ENCODE peak calls at places on chromosomes 4 and X, in eight cellular contexts. One of them, this sample, is unnamed.

GRCh38 chr4:174461438-174462106 is 60.7 kb downstream of the HPGD start:
- DNase-seq in fibroblast of lung: peak
- DNase-seq in fibroblast of mammary gland: peak
- DNase-seq in tibial artery: no peak
- DNase-seq in bronchial epithelial cell: peak
- DNase-seq in choroid plexus epithelial cell: peak
- DNase-seq in HFF-Myc: no peak
- DNase-seq in BJ: no peak
- DNase-seq in this sample: no peak

GRCh38 chrX:133594156-133594555 is 178.9 kb upstream of the GPC4 start:
- DNase-seq in BJ: no peak
- DNase-seq in choroid plexus epithelial cell: no peak
- DNase-seq in HFF-Myc: no peak
- DNase-seq in fibroblast of mammary gland: peak
- DNase-seq in bronchial epithelial cell: peak
- DNase-seq in tibial artery: no peak
- DNase-seq in fibroblast of lung: peak
- DNase-seq in this sample: no peak

GRCh38 chr4:86015412-86016350 is 344.2 kb downstream of the MAPK10 start:
- DNase-seq in fibroblast of lung: peak
- DNase-seq in choroid plexus epithelial cell: no peak
- DNase-seq in tibial artery: no peak
- DNase-seq in BJ: no peak
- DNase-seq in fibroblast of mammary gland: peak
- DNase-seq in HFF-Myc: no peak
- DNase-seq in bronchial epithelial cell: no peak
- DNase-seq in this sample: no peak

GRCh38 chrX:41922694-41923171 is 621 bp downstream of the CASK start:
- DNase-seq in fibroblast of mammary gland: no peak
- DNase-seq in tibial artery: no peak
- DNase-seq in BJ: no peak
- DNase-seq in fibroblast of lung: peak
- DNase-seq in HFF-Myc: no peak
- DNase-seq in choroid plexus epithelial cell: peak
- DNase-seq in bronchial epithelial cell: no peak
- DNase-seq in this sample: no peak

GRCh38 chr4:21451032-21451431 is 497.5 kb downstream of the KCNIP4 start:
- DNase-seq in tibial artery: no peak
- DNase-seq in choroid plexus epithelial cell: peak
- DNase-seq in fibroblast of mammary gland: peak
- DNase-seq in bronchial epithelial cell: peak
- DNase-seq in fibroblast of lung: peak
- DNase-seq in BJ: no peak
- DNase-seq in HFF-Myc: peak
- DNase-seq in this sample: peak

GRCh38 chr4:172547724-172548123 is 620.9 kb upstream of the GALNT7 start:
- DNase-seq in fibroblast of mammary gland: no peak
- DNase-seq in choroid plexus epithelial cell: no peak
- DNase-seq in bronchial epithelial cell: no peak
- DNase-seq in tibial artery: no peak
- DNase-seq in BJ: no peak
- DNase-seq in HFF-Myc: no peak
- DNase-seq in fibroblast of lung: no peak
- DNase-seq in this sample: no peak

GRCh38 chr4:8705161-8706145 is 112.9 kb downstream of the CPZ start:
- DNase-seq in fibroblast of lung: no peak
- DNase-seq in choroid plexus epithelial cell: no peak
- DNase-seq in BJ: no peak
- DNase-seq in tibial artery: peak
- DNase-seq in fibroblast of mammary gland: no peak
- DNase-seq in bronchial epithelial cell: no peak
- DNase-seq in HFF-Myc: no peak
- DNase-seq in this sample: no peak

GRCh38 chr4:125390126-125390525 is 75.4 kb downstream of the FAT4 start:
- DNase-seq in tibial artery: no peak
- DNase-seq in bronchial epithelial cell: peak
- DNase-seq in fibroblast of lung: peak
- DNase-seq in fibroblast of mammary gland: peak
- DNase-seq in HFF-Myc: no peak
- DNase-seq in choroid plexus epithelial cell: peak
- DNase-seq in BJ: peak
- DNase-seq in this sample: peak

GRCh38 chrX:72201836-72202536 is 20.4 kb downstream of the PIN4 start:
- DNase-seq in fibroblast of mammary gland: peak
- DNase-seq in BJ: peak
- DNase-seq in HFF-Myc: peak
- DNase-seq in tibial artery: no peak
- DNase-seq in choroid plexus epithelial cell: peak
- DNase-seq in bronchial epithelial cell: peak
- DNase-seq in fibroblast of lung: peak
- DNase-seq in this sample: peak

GRCh38 chr4:137705171-137705783 is 173.0 kb upstream of the PCDH18 start:
- DNase-seq in BJ: peak
- DNase-seq in HFF-Myc: peak
- DNase-seq in fibroblast of mammary gland: peak
- DNase-seq in bronchial epithelial cell: peak
- DNase-seq in fibroblast of lung: peak
- DNase-seq in tibial artery: peak
- DNase-seq in choroid plexus epithelial cell: peak
- DNase-seq in this sample: peak

GRCh38 chr4:1614049-1614448 is 70.1 kb downstream of the FAM53A start:
- DNase-seq in bronchial epithelial cell: no peak
- DNase-seq in choroid plexus epithelial cell: no peak
- DNase-seq in HFF-Myc: no peak
- DNase-seq in tibial artery: no peak
- DNase-seq in fibroblast of lung: no peak
- DNase-seq in BJ: no peak
- DNase-seq in fibroblast of mammary gland: no peak
- DNase-seq in this sample: no peak

GRCh38 chrX:107825698-107826285 is at the start of gene MID2:
- DNase-seq in fibroblast of mammary gland: peak
- DNase-seq in tibial artery: peak
- DNase-seq in choroid plexus epithelial cell: peak
- DNase-seq in bronchial epithelial cell: peak
- DNase-seq in BJ: no peak
- DNase-seq in HFF-Myc: no peak
- DNase-seq in fibroblast of lung: peak
- DNase-seq in this sample: peak

GRCh38 chrX:44306336-44306735 is 37.1 kb downstream of the EFHC2 start:
- DNase-seq in fibroblast of lung: peak
- DNase-seq in choroid plexus epithelial cell: peak
- DNase-seq in HFF-Myc: peak
- DNase-seq in fibroblast of mammary gland: peak
- DNase-seq in tibial artery: no peak
- DNase-seq in BJ: no peak
- DNase-seq in bronchial epithelial cell: peak
- DNase-seq in this sample: peak

GRCh38 chrX:80648023-80648422 is 161.7 kb downstream of the BRWD3 start:
- DNase-seq in tibial artery: no peak
- DNase-seq in fibroblast of mammary gland: peak
- DNase-seq in BJ: no peak
- DNase-seq in fibroblast of lung: no peak
- DNase-seq in HFF-Myc: no peak
- DNase-seq in choroid plexus epithelial cell: peak
- DNase-seq in bronchial epithelial cell: peak
- DNase-seq in this sample: peak

GRCh38 chrX:68936608-68937007 is 107.8 kb downstream of the EFNB1 start:
- DNase-seq in fibroblast of lung: peak
- DNase-seq in choroid plexus epithelial cell: peak
- DNase-seq in BJ: peak
- DNase-seq in fibroblast of mammary gland: peak
- DNase-seq in HFF-Myc: peak
- DNase-seq in tibial artery: no peak
- DNase-seq in bronchial epithelial cell: peak
- DNase-seq in this sample: peak

GRCh38 chr4:69894221-69894620 is 34.3 kb upstream of the SULT1E1 start:
- DNase-seq in fibroblast of lung: no peak
- DNase-seq in bronchial epithelial cell: no peak
- DNase-seq in fibroblast of mammary gland: no peak
- DNase-seq in HFF-Myc: no peak
- DNase-seq in tibial artery: no peak
- DNase-seq in choroid plexus epithelial cell: no peak
- DNase-seq in BJ: no peak
- DNase-seq in this sample: no peak

GRCh38 chr4:69894706-69895105 is 34.8 kb upstream of the SULT1E1 start:
- DNase-seq in BJ: no peak
- DNase-seq in fibroblast of lung: no peak
- DNase-seq in tibial artery: no peak
- DNase-seq in HFF-Myc: no peak
- DNase-seq in fibroblast of mammary gland: no peak
- DNase-seq in bronchial epithelial cell: no peak
- DNase-seq in choroid plexus epithelial cell: no peak
- DNase-seq in this sample: no peak

DNA sequence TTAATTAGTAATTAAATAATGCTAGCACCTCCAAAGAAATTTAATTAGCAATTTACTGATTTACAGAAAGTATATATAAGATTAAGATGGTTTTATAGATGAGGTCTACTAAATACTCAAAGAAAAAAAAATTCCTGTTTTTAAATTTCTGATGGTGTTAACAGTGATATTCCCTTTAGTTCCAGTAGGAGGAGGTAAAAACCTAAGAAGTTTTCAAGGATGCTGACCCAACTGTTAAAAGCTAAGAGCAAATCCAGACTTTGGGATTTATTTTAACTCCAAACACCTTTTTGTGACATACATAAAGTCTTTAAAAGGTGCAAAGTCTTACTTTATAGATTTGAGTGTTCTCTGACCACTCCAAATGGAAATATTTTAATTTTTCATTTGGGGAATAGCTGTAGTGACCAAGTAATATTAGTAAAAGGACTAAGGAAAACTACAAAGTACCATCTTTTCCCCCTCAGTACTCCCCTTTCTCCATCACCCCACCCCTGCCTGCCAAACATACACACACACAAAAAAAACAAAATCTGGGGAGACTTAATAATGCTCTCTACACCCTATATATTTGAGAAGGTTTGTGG is 34.2 kb upstream of the CSN1S1 start:
- DNase-seq in fibroblast of mammary gland: peak
- DNase-seq in choroid plexus epithelial cell: peak
- DNase-seq in tibial artery: no peak
- DNase-seq in fibroblast of lung: no peak
- DNase-seq in BJ: no peak
- DNase-seq in HFF-Myc: no peak
- DNase-seq in bronchial epithelial cell: peak
- DNase-seq in this sample: peak
- TF ChIP-seq CTCF in fibroblast of mammary gland: peak
- TF ChIP-seq CTCF in choroid plexus epithelial cell: peak
- TF ChIP-seq CTCF in tibial artery: peak
- TF ChIP-seq CTCF in fibroblast of lung: peak
- TF ChIP-seq CTCF in BJ: peak
- TF ChIP-seq CTCF in HFF-Myc: peak
- TF ChIP-seq CTCF in bronchial epithelial cell: peak
- TF ChIP-seq CTCF in this sample: no peak

DNA sequence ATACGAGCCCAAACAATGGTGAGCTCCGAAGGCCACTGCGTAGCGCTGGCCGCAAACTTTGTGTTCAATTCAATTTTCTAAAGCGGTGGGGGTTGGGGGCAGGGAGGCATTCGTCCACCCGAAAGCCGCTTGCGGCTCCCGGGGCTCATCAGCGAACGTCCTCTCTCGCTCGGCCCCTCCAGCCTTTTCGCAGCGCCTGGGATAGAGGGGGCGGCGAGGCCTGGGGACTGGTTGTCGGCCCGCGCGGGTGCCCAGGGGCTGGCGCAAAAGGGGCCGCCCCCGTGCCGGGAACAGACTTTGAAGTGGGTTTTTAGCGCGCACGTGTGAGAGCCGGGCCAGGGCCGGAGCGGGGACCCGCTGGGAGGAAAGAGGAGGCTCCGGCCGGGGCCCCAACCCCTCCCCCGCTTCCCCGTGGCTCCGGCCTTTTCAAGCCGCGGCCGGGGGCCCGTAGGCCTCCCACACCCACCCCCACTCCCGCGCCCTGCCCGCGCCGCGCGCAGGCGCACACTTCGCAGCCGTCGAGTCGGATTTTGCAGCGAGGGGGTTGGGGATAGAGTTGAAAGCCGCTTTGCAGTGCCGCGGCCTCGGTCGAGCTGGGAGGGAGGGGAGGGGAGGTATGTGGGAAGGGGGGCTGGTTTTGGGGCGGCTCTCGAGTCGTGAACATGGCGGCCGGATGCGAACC is 8.3 kb downstream of the ZIC3 start:
- DNase-seq in HFF-Myc: no peak
- DNase-seq in choroid plexus epithelial cell: peak
- DNase-seq in fibroblast of mammary gland: no peak
- DNase-seq in tibial artery: no peak
- DNase-seq in bronchial epithelial cell: no peak
- DNase-seq in BJ: no peak
- DNase-seq in fibroblast of lung: no peak
- DNase-seq in this sample: no peak
- H3K4me3 ChIP-seq in HFF-Myc: no peak
- H3K4me3 ChIP-seq in choroid plexus epithelial cell: peak
- H3K4me3 ChIP-seq in fibroblast of mammary gland: no peak
- H3K4me3 ChIP-seq in tibial artery: no peak
- H3K4me3 ChIP-seq in bronchial epithelial cell: no peak
- H3K4me3 ChIP-seq in BJ: no peak
- H3K4me3 ChIP-seq in fibroblast of lung: no peak
- H3K4me3 ChIP-seq in this sample: no peak

DNA sequence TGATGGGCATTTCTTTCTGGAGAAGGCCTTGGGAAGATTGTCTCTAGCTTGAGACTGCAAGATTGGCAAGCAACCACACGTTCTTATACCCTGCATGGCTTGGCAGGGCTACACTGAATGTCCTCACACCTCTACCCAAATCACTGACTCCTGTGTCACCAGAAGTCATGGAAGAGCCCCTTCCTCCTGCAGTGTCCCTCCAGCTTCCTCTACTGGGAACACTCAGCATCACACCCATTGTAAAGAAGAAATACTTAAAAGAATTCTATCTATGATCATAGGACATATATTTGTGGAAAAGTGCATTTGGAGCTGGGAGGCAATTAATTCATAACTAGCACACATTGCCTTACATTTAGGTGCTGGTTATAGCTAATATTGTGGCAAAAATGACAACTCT is 113.1 kb downstream of the CCSER1 start:
- DNase-seq in choroid plexus epithelial cell: no peak
- DNase-seq in fibroblast of lung: no peak
- DNase-seq in HFF-Myc: no peak
- DNase-seq in bronchial epithelial cell: no peak
- DNase-seq in BJ: no peak
- DNase-seq in tibial artery: no peak
- DNase-seq in fibroblast of mammary gland: no peak
- DNase-seq in this sample: no peak
- TF ChIP-seq CTCF in choroid plexus epithelial cell: no peak
- TF ChIP-seq CTCF in fibroblast of lung: no peak
- TF ChIP-seq CTCF in HFF-Myc: no peak
- TF ChIP-seq CTCF in bronchial epithelial cell: no peak
- TF ChIP-seq CTCF in BJ: no peak
- TF ChIP-seq CTCF in tibial artery: no peak
- TF ChIP-seq CTCF in fibroblast of mammary gland: no peak
- TF ChIP-seq CTCF in this sample: no peak

DNA sequence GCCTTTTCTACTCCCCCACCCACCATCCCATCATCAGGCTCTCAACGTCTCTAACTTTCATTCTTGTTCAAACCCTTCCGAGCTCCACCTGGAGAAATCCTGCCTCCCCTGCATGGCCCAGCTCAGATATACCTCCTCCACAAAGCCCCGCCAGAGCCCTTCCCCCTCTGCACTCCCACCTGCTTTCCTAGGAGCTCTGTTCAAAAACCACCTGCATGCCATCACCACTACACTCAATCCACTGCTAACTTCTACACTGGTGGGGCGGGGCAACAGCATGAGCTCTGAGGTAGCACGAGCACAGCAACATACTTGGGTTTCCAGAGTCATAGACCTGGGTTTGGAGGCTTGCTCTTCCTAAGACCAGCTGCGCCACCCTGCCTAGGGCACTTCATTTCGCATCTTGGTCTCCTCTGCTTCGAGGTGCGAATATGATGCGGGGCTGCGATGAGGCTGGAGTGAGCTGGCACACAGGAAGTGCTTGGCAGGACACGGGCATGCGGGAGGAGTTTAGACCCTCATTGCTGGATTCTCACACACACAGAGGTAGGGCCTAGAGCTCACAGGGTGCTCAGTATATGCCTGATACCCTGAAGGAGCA is 3.5 kb downstream of the SASH3 start:
- DNase-seq in tibial artery: no peak
- DNase-seq in BJ: no peak
- DNase-seq in fibroblast of mammary gland: no peak
- DNase-seq in fibroblast of lung: no peak
- DNase-seq in bronchial epithelial cell: no peak
- DNase-seq in choroid plexus epithelial cell: no peak
- DNase-seq in HFF-Myc: no peak
- DNase-seq in this sample: no peak
- H3K4me3 ChIP-seq in tibial artery: no peak
- H3K4me3 ChIP-seq in BJ: no peak
- H3K4me3 ChIP-seq in fibroblast of mammary gland: no peak
- H3K4me3 ChIP-seq in fibroblast of lung: no peak
- H3K4me3 ChIP-seq in bronchial epithelial cell: no peak
- H3K4me3 ChIP-seq in choroid plexus epithelial cell: no peak
- H3K4me3 ChIP-seq in HFF-Myc: no peak
- H3K4me3 ChIP-seq in this sample: no peak

This sample was measured in foreskin fibroblast.